ENCODE peak calls at places on chromosomes 16 and 17, in six cellular contexts. Z is H1, O is K562, G is GM12878, X is HCT116, F is HepG2. S is an unnamed sample.

GRCh38 chr16:49827806-49828428 is 28.0 kb downstream of the ZNF423 start:
- DNase-seq in X (no peak), F (no peak), O (no peak), Z (no peak), G (no peak), S (no peak)

GRCh38 chr16:13036600-13036999 is 135.2 kb downstream of the SHISA9 start:
- DNase-seq in F (peak; percentile 43), G (no peak), X (no peak), Z (peak; percentile 81), O (peak; percentile 23), S (peak; percentile 66)

GRCh38 chr16:88384222-88385111 is 1.7 kb downstream of the ZNF469 start:
- DNase-seq in F (no peak), X (no peak), Z (no peak), O (no peak), G (no peak), S (no peak)

GRCh38 chr16:47990676-47991075 is 165.1 kb downstream of the ABCC12 start:
- DNase-seq in F (no peak), G (no peak), X (no peak), O (no peak), Z (no peak), S (no peak)

GRCh38 chr17:61399131-61400057 is at the start of gene TBX2:
- DNase-seq in Z (peak; percentile 80), X (no peak), O (no peak), G (no peak), F (peak; percentile 80), S (no peak)

GRCh38 chr17:39754958-39755549 is 17.3 kb downstream of the GRB7 start:
- DNase-seq in Z (peak; percentile 60), G (no peak), X (no peak), F (no peak), O (no peak), S (no peak)

GRCh38 chr17:31754239-31754945 is 104.7 kb downstream of the COPRS start:
- DNase-seq in O (no peak), F (peak; percentile 48), X (peak; percentile 16), G (no peak), Z (no peak), S (no peak)

GRCh38 chr17:34711646-34712045 is 132.3 kb downstream of the TMEM132E start:
- DNase-seq in G (no peak), X (no peak), F (no peak), Z (no peak), O (no peak), S (no peak)

GRCh38 chr16:12170103-12171025 is 193.8 kb downstream of the SNX29 start:
- DNase-seq in X (no peak), Z (no peak), F (no peak), O (no peak), G (no peak), S (no peak)

GRCh38 chr16:77955127-77955526 is 67.2 kb upstream of the CLEC3A start:
- DNase-seq in Z (no peak), G (no peak), O (no peak), X (no peak), F (no peak), S (no peak)

GRCh38 chr17:17877548-17878358 is 41.0 kb upstream of the SREBF1 start:
- DNase-seq in G (no peak), F (no peak), Z (no peak), X (no peak), O (no peak), S (peak; percentile 68)

GRCh38 chr16:85327731-85328664 is 215.7 kb upstream of the CIBAR2 start:
- DNase-seq in Z (peak; percentile 92), F (no peak), X (peak; percentile 39), O (peak; percentile 90), G (no peak), S (peak; percentile 98)

GRCh38 chr17:40314557-40314953 is 5.6 kb downstream of the RARA start:
- DNase-seq in G (no peak), O (no peak), F (peak; percentile 78), Z (no peak), X (peak; percentile 95), S (no peak)

GRCh38 chr17:33987162-33987561 is 267.9 kb upstream of the CCL2 start:
- DNase-seq in Z (no peak), X (no peak), G (no peak), F (no peak), O (no peak), S (no peak)

GRCh38 chr17:28384281-28385036 is 13.0 kb downstream of the SARM1 start:
- DNase-seq in Z (peak; percentile 77), X (no peak), O (no peak), F (no peak), G (no peak), S (no peak)

GRCh38 chr17:64502809-64503208 is 3.3 kb downstream of the DDX5 start:
- DNase-seq in G (no peak), F (no peak), O (no peak), X (no peak), Z (no peak), S (no peak)

GRCh38 chr17:46777943-46778915 is 40.3 kb downstream of the WNT3 start:
- DNase-seq in F (peak; percentile 53), Z (no peak), O (peak; percentile 55), X (no peak), G (no peak), S (no peak)

GRCh38 chr17:57461082-57461481 is 204.8 kb downstream of the MSI2 start:
- DNase-seq in X (no peak), F (no peak), Z (no peak), O (no peak), G (no peak), S (no peak)
- H3K9ac ChIP-seq in X (peak overlapping the region; percentile 18), F (no peak overlapping the region), Z (no peak overlapping the region), O (no peak overlapping the region), G (peak overlapping the region; percentile 9), S (no peak overlapping the region)

DNA sequence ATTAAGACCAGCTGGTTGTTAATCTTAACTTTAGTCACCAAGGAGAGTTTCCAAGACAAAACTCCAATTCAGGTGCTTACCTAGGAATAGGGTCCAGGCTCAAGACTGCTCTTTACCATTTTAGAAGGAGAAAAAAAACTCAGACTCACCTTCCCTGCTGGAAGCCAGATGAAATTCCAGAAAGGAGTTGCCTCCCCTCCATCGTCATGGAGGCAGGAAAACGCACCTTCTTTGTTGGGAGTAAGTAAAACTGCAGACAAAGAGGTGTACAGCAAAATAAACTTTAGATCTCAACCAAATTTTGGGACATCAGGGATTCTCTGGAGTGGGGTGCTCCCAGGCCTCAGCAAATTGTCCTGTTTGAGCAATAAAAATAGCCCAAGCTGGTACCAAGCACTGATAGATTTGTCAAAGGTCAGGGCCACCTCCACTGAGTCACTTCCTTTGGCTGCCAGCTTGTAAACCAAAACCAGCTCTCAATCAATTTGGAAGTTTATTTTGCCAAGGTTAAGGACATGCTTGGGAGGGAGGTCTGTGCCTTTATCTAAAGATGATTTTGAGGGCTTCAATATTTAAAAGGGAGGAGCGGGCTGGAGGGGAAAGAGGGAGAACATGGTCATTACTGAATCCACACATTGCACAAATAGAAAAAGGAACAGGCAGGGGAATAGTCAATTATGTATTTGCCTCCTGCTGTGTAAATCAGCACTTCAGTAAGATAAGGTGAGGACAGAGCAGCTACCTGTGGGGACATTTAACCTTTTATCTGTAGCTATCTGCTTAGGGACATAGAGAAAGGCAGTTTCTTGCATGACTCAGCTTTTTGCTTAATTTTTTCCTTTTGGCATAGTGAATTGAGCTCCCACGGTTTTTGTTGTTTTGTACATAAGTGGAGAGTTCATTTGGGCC is 1.5 kb upstream of the ALDH3A2 start:
- DNase-seq in G (no peak), Z (peak; percentile 46), F (peak; percentile 69), X (peak; percentile 52), O (no peak), S (no peak)
- TF ChIP-seq ZNF274 in G (no peak), Z (no peak), F (no peak), X (no peak), O (no peak), S (no peak)

DNA sequence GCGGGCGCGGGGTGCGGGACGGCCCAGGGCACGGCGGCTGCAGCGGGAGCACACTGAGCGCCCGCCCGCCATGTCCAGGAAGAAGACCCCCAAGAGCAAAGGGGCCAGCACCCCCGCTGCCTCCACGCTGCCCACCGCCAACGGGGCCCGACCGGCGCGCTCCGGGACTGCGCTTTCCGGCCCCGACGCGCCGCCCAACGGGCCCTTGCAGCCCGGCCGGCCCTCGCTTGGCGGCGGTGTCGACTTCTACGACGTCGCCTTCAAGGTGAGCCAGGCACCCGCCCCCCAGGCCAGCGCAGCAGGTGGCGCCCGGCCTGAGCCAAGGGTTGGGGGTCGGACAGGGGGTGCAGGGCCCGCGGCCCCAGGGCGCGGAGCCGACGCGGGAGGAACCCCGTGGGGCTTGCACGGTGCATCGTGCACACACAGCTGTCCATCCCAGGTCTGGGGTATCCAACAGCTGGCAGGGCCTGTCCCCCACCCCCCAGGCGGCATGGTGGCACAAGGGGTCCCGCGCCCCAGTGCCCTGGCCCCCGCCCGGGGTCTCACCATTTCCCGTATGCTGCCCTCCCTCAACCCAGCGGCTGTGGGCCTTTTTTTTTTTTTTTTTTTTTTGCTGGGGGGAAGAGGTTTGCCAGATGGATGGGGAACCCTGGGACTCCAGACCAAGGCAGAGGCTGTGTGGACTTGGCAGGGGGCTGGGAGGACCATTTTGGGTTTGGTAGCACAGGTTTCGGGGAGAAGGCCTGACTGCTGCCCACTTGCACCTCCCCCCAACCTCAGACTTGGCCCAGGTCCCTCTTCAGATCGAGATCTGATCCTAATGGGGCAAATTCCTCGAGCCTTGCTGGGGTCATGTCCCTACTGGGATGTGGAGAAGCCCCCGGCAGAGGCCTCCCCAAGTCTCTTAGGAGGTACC is 547 bp downstream of the RAB26 start:
- DNase-seq in O (peak; percentile 50), Z (peak; percentile 70), G (no peak), X (no peak), F (no peak), S (no peak)
- H3K9ac ChIP-seq in O (peak overlapping the region; percentile 34), Z (no peak overlapping the region), G (peak overlapping the region; percentile 8), X (peak overlapping the region; percentile 91), F (peak overlapping the region; percentile 55), S (peak overlapping the region; percentile 74)

GRCh38 chr17:81238490-81238814 is 403 bp downstream of the TEPSIN start:
- DNase-seq in F (no peak), O (no peak), X (no peak), G (no peak), Z (no peak), S (no peak)

GRCh38 chr17:81241203-81241602 is 2.1 kb downstream of the NDUFAF8 start:
- DNase-seq in Z (no peak), F (no peak), O (no peak), G (no peak), X (no peak), S (no peak)

GRCh38 chr17:81238815-81239713 is at the start of the genes NDUFAF8 and TEPSIN:
- DNase-seq in X (peak; percentile 100), O (peak; percentile 100), G (peak; percentile 98), F (peak; percentile 100), Z (peak; percentile 93), S (peak; percentile 96)

GRCh38 chr17:81241648-81242420 is 2.7 kb downstream of the NDUFAF8 start:
- DNase-seq in F (peak; percentile 57), O (peak; percentile 84), Z (peak; percentile 97), X (no peak), G (no peak), S (peak; percentile 44)

DNA sequence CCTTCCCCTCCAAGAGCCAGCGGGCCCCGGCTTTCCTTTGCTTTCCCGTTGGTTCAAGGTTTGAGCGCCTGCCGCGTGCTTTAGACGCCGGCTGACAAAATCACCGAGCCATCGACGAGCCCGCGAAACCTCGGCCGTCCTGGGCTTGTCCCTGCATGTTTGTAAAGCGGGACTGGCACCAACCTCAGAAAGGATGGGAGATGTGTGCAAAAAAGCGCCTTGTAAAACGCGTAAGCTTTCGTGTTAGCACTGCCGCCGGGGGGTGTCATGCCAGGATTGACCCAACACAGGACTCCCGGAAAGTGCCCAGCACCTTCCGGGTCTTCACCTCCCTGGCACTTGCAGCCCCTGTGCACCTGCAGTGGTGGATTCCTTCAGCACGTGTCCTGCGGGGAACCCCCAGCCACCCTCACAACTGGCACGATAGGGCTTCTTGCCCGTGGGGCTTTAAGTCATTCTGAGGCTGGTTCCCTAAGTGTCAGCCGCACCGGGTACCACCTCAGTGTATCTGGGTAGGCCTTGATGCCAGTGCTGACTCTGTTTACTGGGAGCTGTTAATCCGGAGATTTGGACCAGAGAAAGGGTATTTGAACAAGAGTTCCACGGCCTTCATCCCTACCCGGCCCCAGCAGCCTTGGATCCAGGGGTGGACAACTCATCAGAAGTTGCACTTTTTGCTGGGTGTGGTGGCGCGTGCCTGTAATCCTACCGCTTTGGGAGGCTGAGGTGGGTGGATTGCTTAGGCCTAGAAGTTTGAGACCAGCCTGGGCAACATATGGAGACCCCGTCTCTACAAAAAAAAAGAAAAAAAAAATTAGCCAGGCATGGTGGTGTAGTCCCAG is 817 bp downstream of the NDUFAF8 start:
- DNase-seq in X (no peak), F (no peak), O (no peak), G (no peak), Z (no peak), S (no peak)
- TF ChIP-seq ZNF274 in X (no peak), F (peak; percentile 53), O (no peak), G (no peak), Z (no peak), S (no peak)